ENCODE peak calls at places on chromosomes 1 and 21, in ten cellular contexts. S, N, T, Q, I, K, G, R, U and M are unnamed samples.
A peak's percentile ranks its signal among the peaks of the same experiment; 100 is the strongest.

GRCh38 chr1:74780600-74780999 is 47.6 kb downstream of the TYW3 start:
- DNase-seq in S (no peak), N (no peak), T (no peak), Q (no peak), I (no peak), K (no peak), G (no peak), R (no peak), U (no peak), M (no peak)

GRCh38 chr1:197180252-197180878 is 33.9 kb upstream of the ASPM start:
- DNase-seq in S (peak; percentile 27), N (no peak), T (peak; percentile 9), Q (peak; percentile 51), I (no peak), K (no peak), G (no peak), R (no peak), U (no peak), M (no peak)

GRCh38 chr1:29398431-29398830 is 162.1 kb downstream of the PTPRU start:
- DNase-seq in S (no peak), N (no peak), T (no peak), Q (no peak), I (no peak), K (no peak), G (no peak), R (no peak), U (no peak), M (no peak)

GRCh38 chr1:17409391-17409811 is 30.1 kb downstream of the RCC2 start:
- DNase-seq in S (no peak), N (no peak), T (no peak), Q (no peak), I (no peak), K (no peak), G (no peak), R (no peak), U (no peak), M (no peak)

GRCh38 chr1:235124665-235125064 is 4.0 kb downstream of the TOMM20 start:
- DNase-seq in S (no peak), N (no peak), T (no peak), Q (no peak), I (no peak), K (no peak), G (no peak), R (no peak), U (no peak), M (no peak)

GRCh38 chr1:36486436-36487335 is 4.0 kb upstream of the CSF3R start:
- DNase-seq in S (peak; percentile 25), N (no peak), T (peak; percentile 29), Q (no peak), I (no peak), K (no peak), G (peak; percentile 93), R (no peak), U (no peak), M (no peak)

GRCh38 chr1:8239306-8240023 is 78.4 kb upstream of the SLC45A1 start:
- DNase-seq in S (no peak), N (peak; percentile 85), T (no peak), Q (no peak), I (no peak), K (no peak), G (peak; percentile 65), R (no peak), U (no peak), M (no peak)

GRCh38 chr1:78168306-78168705 is 122.5 kb downstream of the GIPC2 start:
- DNase-seq in S (no peak), N (no peak), T (no peak), Q (no peak), I (no peak), K (no peak), G (no peak), R (no peak), U (no peak), M (no peak)

GRCh38 chr1:183778568-183779433 is 26.1 kb upstream of the RGL1 start:
- DNase-seq in S (no peak), N (no peak), T (no peak), Q (no peak), I (no peak), K (no peak), G (no peak), R (no peak), U (no peak), M (no peak)

GRCh38 chr1:245986404-245987221 is 520.5 kb downstream of the SMYD3 start:
- DNase-seq in S (peak; percentile 52), N (no peak), T (no peak), Q (peak; percentile 81), I (no peak), K (no peak), G (no peak), R (no peak), U (no peak), M (no peak)

GRCh38 chr1:228039504-228039903 is 32.7 kb downstream of the WNT3A start:
- DNase-seq in S (no peak), N (peak; percentile 12), T (no peak), Q (no peak), I (no peak), K (no peak), G (no peak), R (no peak), U (no peak), M (peak; percentile 2)

GRCh38 chr1:181179980-181180964 is 91.8 kb downstream of the IER5 start:
- DNase-seq in S (no peak), N (peak; percentile 76), T (peak; percentile 47), Q (peak; percentile 55), I (peak; percentile 35), K (peak; percentile 58), G (peak; percentile 76), R (peak; percentile 75), U (no peak), M (peak; percentile 90)

GRCh38 chr1:245260116-245260882 is 105.5 kb downstream of the KIF26B start:
- DNase-seq in S (no peak), N (no peak), T (no peak), Q (no peak), I (no peak), K (no peak), G (no peak), R (no peak), U (no peak), M (no peak)

GRCh38 chr1:168879906-168880734 is 151.1 kb upstream of the DPT start:
- DNase-seq in S (no peak), N (no peak), T (no peak), Q (no peak), I (no peak), K (no peak), G (no peak), R (no peak), U (no peak), M (no peak)

GRCh38 chr1:193156826-193157142 is 29.6 kb downstream of the B3GALT2 start:
- DNase-seq in S (no peak), N (no peak), T (no peak), Q (no peak), I (no peak), K (no peak), G (no peak), R (no peak), U (no peak), M (no peak)

GRCh38 chr1:173332026-173332425 is 124.9 kb upstream of the TNFSF4 start:
- DNase-seq in S (no peak), N (no peak), T (no peak), Q (peak; percentile 41), I (no peak), K (no peak), G (no peak), R (no peak), U (no peak), M (no peak)

GRCh38 chr21:42445311-42445710 is 41.6 kb downstream of the UBASH3A start:
- DNase-seq in S (no peak), N (no peak), T (no peak), Q (no peak), I (no peak), K (no peak), G (no peak), R (no peak), U (no peak), M (no peak)

GRCh38 chr1:18900303-18900841 is 2.0 kb downstream of the ALDH4A1 start:
- DNase-seq in S (no peak), N (no peak), T (peak; percentile 22), Q (no peak), I (no peak), K (no peak), G (no peak), R (no peak), U (no peak), M (no peak)

GRCh38 chr1:77484926-77485325 is 197.5 kb downstream of the ZZZ3 start:
- DNase-seq in S (no peak), N (no peak), T (no peak), Q (no peak), I (no peak), K (no peak), G (no peak), R (no peak), U (no peak), M (no peak)

GRCh38 chr1:101311146-101311892 is 74.5 kb downstream of the S1PR1 start:
- DNase-seq in S (no peak), N (no peak), T (no peak), Q (no peak), I (no peak), K (peak; percentile 47), G (no peak), R (no peak), U (no peak), M (no peak)

GRCh38 chr1:100629391-100629790 is 90.2 kb upstream of the VCAM1 start:
- DNase-seq in S (no peak), N (no peak), T (no peak), Q (no peak), I (no peak), K (no peak), G (no peak), R (no peak), U (no peak), M (no peak)

GRCh38 chr1:205711105-205712048 is 31.1 kb upstream of the SLC45A3 start:
- DNase-seq in S (peak; percentile 84), N (peak; percentile 45), T (peak; percentile 54), Q (peak; percentile 22), I (peak; percentile 58), K (peak; percentile 52), G (no peak), R (no peak), U (peak; percentile 73), M (no peak)

GRCh38 chr1:205537386-205538018 is 33.0 kb downstream of the CDK18 start:
- DNase-seq in S (no peak), N (no peak), T (no peak), Q (no peak), I (no peak), K (no peak), G (no peak), R (no peak), U (peak; percentile 0), M (peak; percentile 1)

GRCh38 chr1:89451011-89451410 is 73.6 kb upstream of the LRRC8B start:
- DNase-seq in S (no peak), N (no peak), T (no peak), Q (no peak), I (no peak), K (peak; percentile 25), G (no peak), R (no peak), U (no peak), M (no peak)

GRCh38 chr1:30518696-30519095 is 204.7 kb downstream of the MATN1 start:
- DNase-seq in S (no peak), N (no peak), T (no peak), Q (no peak), I (no peak), K (no peak), G (no peak), R (no peak), U (no peak), M (no peak)

GRCh38 chr1:194104247-194104844 is 917.9 kb upstream of the B3GALT2 start:
- DNase-seq in S (no peak), N (no peak), T (no peak), Q (no peak), I (no peak), K (no peak), G (no peak), R (no peak), U (no peak), M (no peak)

GRCh38 chr1:11684070-11684469 is 3.1 kb upstream of the MAD2L2 start:
- DNase-seq in S (no peak), N (no peak), T (no peak), Q (no peak), I (no peak), K (no peak), G (no peak), R (no peak), U (no peak), M (no peak)

GRCh38 chr1:180615493-180616290 is 16.1 kb upstream of the XPR1 start:
- DNase-seq in S (no peak), N (no peak), T (no peak), Q (no peak), I (no peak), K (no peak), G (no peak), R (no peak), U (no peak), M (no peak)